ENCODE peak calls at places on chromosomes 4 and X, in eight cellular contexts. One of them, this sample, is unnamed.

GRCh38 chr4:162791321-162791720 is 375.4 kb downstream of the NAF1 start:
- DNase-seq in AG09319: no peak
- DNase-seq in brain microvascular endothelial cell: no peak
- DNase-seq in endothelial cell: no peak
- DNase-seq in OCI-LY7: no peak
- DNase-seq in type B pancreatic cell: no peak
- DNase-seq in psoas muscle: no peak
- DNase-seq in right atrium auricular region: no peak
- DNase-seq in this sample: no peak

GRCh38 chr4:84582988-84583870 is at the start of gene CDS1:
- DNase-seq in right atrium auricular region: no peak
- DNase-seq in type B pancreatic cell: peak
- DNase-seq in psoas muscle: peak
- DNase-seq in brain microvascular endothelial cell: no peak
- DNase-seq in endothelial cell: peak
- DNase-seq in OCI-LY7: no peak
- DNase-seq in AG09319: no peak
- DNase-seq in this sample: no peak

GRCh38 chrX:26387906-26388305 is 171.9 kb downstream of the MAGEB5 start:
- DNase-seq in psoas muscle: no peak
- DNase-seq in brain microvascular endothelial cell: no peak
- DNase-seq in endothelial cell: no peak
- DNase-seq in right atrium auricular region: no peak
- DNase-seq in type B pancreatic cell: no peak
- DNase-seq in AG09319: no peak
- DNase-seq in OCI-LY7: no peak
- DNase-seq in this sample: no peak

GRCh38 chr4:153488719-153489384 is 22.7 kb downstream of the TMEM131L start:
- DNase-seq in type B pancreatic cell: no peak
- DNase-seq in brain microvascular endothelial cell: peak
- DNase-seq in psoas muscle: peak
- DNase-seq in endothelial cell: no peak
- DNase-seq in AG09319: no peak
- DNase-seq in OCI-LY7: no peak
- DNase-seq in right atrium auricular region: no peak
- DNase-seq in this sample: no peak

GRCh38 chr4:116906758-116907157 is 178.6 kb downstream of the TRAM1L1 start:
- DNase-seq in brain microvascular endothelial cell: no peak
- DNase-seq in AG09319: no peak
- DNase-seq in psoas muscle: no peak
- DNase-seq in endothelial cell: no peak
- DNase-seq in type B pancreatic cell: no peak
- DNase-seq in right atrium auricular region: no peak
- DNase-seq in OCI-LY7: no peak
- DNase-seq in this sample: no peak

GRCh38 chrX:81414630-81415029 is 212.7 kb downstream of the SH3BGRL start:
- DNase-seq in psoas muscle: no peak
- DNase-seq in right atrium auricular region: no peak
- DNase-seq in AG09319: no peak
- DNase-seq in brain microvascular endothelial cell: no peak
- DNase-seq in endothelial cell: no peak
- DNase-seq in type B pancreatic cell: no peak
- DNase-seq in OCI-LY7: no peak
- DNase-seq in this sample: no peak

GRCh38 chr4:66571145-66571544 is 900.9 kb upstream of the EPHA5 start:
- DNase-seq in OCI-LY7: no peak
- DNase-seq in AG09319: no peak
- DNase-seq in type B pancreatic cell: no peak
- DNase-seq in brain microvascular endothelial cell: no peak
- DNase-seq in endothelial cell: no peak
- DNase-seq in psoas muscle: no peak
- DNase-seq in right atrium auricular region: no peak
- DNase-seq in this sample: no peak

GRCh38 chr4:3074846-3075651 is 568 bp downstream of the HTT start:
- DNase-seq in OCI-LY7: peak
- DNase-seq in brain microvascular endothelial cell: peak
- DNase-seq in psoas muscle: peak
- DNase-seq in right atrium auricular region: no peak
- DNase-seq in type B pancreatic cell: peak
- DNase-seq in AG09319: no peak
- DNase-seq in endothelial cell: peak
- DNase-seq in this sample: peak

GRCh38 chrX:10519278-10519677 is 101.1 kb downstream of the MID1 start:
- DNase-seq in OCI-LY7: no peak
- DNase-seq in right atrium auricular region: no peak
- DNase-seq in AG09319: no peak
- DNase-seq in endothelial cell: no peak
- DNase-seq in type B pancreatic cell: no peak
- DNase-seq in psoas muscle: no peak
- DNase-seq in brain microvascular endothelial cell: no peak
- DNase-seq in this sample: no peak

GRCh38 chr4:180993179-180993841 is 1249.9 kb upstream of the TENM3 start:
- DNase-seq in OCI-LY7: peak
- DNase-seq in right atrium auricular region: no peak
- DNase-seq in AG09319: no peak
- DNase-seq in endothelial cell: no peak
- DNase-seq in brain microvascular endothelial cell: no peak
- DNase-seq in type B pancreatic cell: no peak
- DNase-seq in psoas muscle: no peak
- DNase-seq in this sample: no peak

GRCh38 chr4:147840846-147841732 is 109.2 kb downstream of the ARHGAP10 start:
- DNase-seq in AG09319: no peak
- DNase-seq in endothelial cell: no peak
- DNase-seq in type B pancreatic cell: no peak
- DNase-seq in brain microvascular endothelial cell: no peak
- DNase-seq in OCI-LY7: no peak
- DNase-seq in right atrium auricular region: no peak
- DNase-seq in psoas muscle: no peak
- DNase-seq in this sample: no peak

GRCh38 chr4:145484240-145484846 is 2.7 kb downstream of the SMAD1 start:
- DNase-seq in right atrium auricular region: no peak
- DNase-seq in OCI-LY7: no peak
- DNase-seq in brain microvascular endothelial cell: no peak
- DNase-seq in type B pancreatic cell: no peak
- DNase-seq in endothelial cell: no peak
- DNase-seq in AG09319: no peak
- DNase-seq in psoas muscle: no peak
- DNase-seq in this sample: no peak

GRCh38 chr4:139617702-139618490 is 47.7 kb upstream of the MGST2 start:
- DNase-seq in AG09319: no peak
- DNase-seq in endothelial cell: no peak
- DNase-seq in psoas muscle: no peak
- DNase-seq in brain microvascular endothelial cell: no peak
- DNase-seq in right atrium auricular region: no peak
- DNase-seq in type B pancreatic cell: no peak
- DNase-seq in OCI-LY7: peak
- DNase-seq in this sample: no peak

GRCh38 chrX:40079572-40079971 is 18.2 kb downstream of the BCOR start:
- DNase-seq in brain microvascular endothelial cell: no peak
- DNase-seq in AG09319: no peak
- DNase-seq in OCI-LY7: no peak
- DNase-seq in psoas muscle: no peak
- DNase-seq in right atrium auricular region: no peak
- DNase-seq in endothelial cell: no peak
- DNase-seq in type B pancreatic cell: no peak
- DNase-seq in this sample: no peak

GRCh38 chr4:2298548-2298991 is 36.7 kb upstream of the MXD4 start:
- DNase-seq in type B pancreatic cell: peak
- DNase-seq in endothelial cell: no peak
- DNase-seq in OCI-LY7: no peak
- DNase-seq in right atrium auricular region: no peak
- DNase-seq in psoas muscle: no peak
- DNase-seq in AG09319: no peak
- DNase-seq in brain microvascular endothelial cell: no peak
- DNase-seq in this sample: peak

GRCh38 chr4:112245383-112245782 is 13.8 kb downstream of the AP1AR start:
- DNase-seq in brain microvascular endothelial cell: no peak
- DNase-seq in OCI-LY7: no peak
- DNase-seq in endothelial cell: no peak
- DNase-seq in AG09319: no peak
- DNase-seq in right atrium auricular region: no peak
- DNase-seq in psoas muscle: no peak
- DNase-seq in type B pancreatic cell: no peak
- DNase-seq in this sample: no peak

GRCh38 chr4:176470671-176471070 is 150.9 kb downstream of the SPCS3 start:
- DNase-seq in psoas muscle: no peak
- DNase-seq in endothelial cell: no peak
- DNase-seq in type B pancreatic cell: no peak
- DNase-seq in brain microvascular endothelial cell: no peak
- DNase-seq in right atrium auricular region: no peak
- DNase-seq in OCI-LY7: no peak
- DNase-seq in AG09319: no peak
- DNase-seq in this sample: no peak

GRCh38 chr4:78694457-78694787 is 81.7 kb upstream of the BMP2K start:
- DNase-seq in endothelial cell: no peak
- DNase-seq in brain microvascular endothelial cell: no peak
- DNase-seq in AG09319: no peak
- DNase-seq in type B pancreatic cell: no peak
- DNase-seq in OCI-LY7: no peak
- DNase-seq in right atrium auricular region: no peak
- DNase-seq in psoas muscle: no peak
- DNase-seq in this sample: no peak

GRCh38 chrX:135494453-135494852 is 26.0 kb upstream of the INTS6L start:
- DNase-seq in type B pancreatic cell: no peak
- DNase-seq in endothelial cell: no peak
- DNase-seq in brain microvascular endothelial cell: no peak
- DNase-seq in AG09319: no peak
- DNase-seq in right atrium auricular region: no peak
- DNase-seq in psoas muscle: no peak
- DNase-seq in OCI-LY7: no peak
- DNase-seq in this sample: no peak

GRCh38 chrX:15447985-15448639 is 45.0 kb downstream of the PIR start:
- DNase-seq in psoas muscle: no peak
- DNase-seq in right atrium auricular region: no peak
- DNase-seq in AG09319: no peak
- DNase-seq in endothelial cell: no peak
- DNase-seq in OCI-LY7: no peak
- DNase-seq in type B pancreatic cell: no peak
- DNase-seq in brain microvascular endothelial cell: no peak
- DNase-seq in this sample: no peak

GRCh38 chr4:8580321-8581093 is at the start of gene GPR78:
- DNase-seq in OCI-LY7: no peak
- DNase-seq in brain microvascular endothelial cell: peak
- DNase-seq in endothelial cell: peak
- DNase-seq in type B pancreatic cell: peak
- DNase-seq in AG09319: no peak
- DNase-seq in right atrium auricular region: no peak
- DNase-seq in psoas muscle: peak
- DNase-seq in this sample: no peak

GRCh38 chr4:98148856-98149255 is 5.6 kb upstream of the STPG2 start:
- DNase-seq in psoas muscle: no peak
- DNase-seq in right atrium auricular region: no peak
- DNase-seq in endothelial cell: no peak
- DNase-seq in AG09319: no peak
- DNase-seq in type B pancreatic cell: no peak
- DNase-seq in OCI-LY7: no peak
- DNase-seq in brain microvascular endothelial cell: no peak
- DNase-seq in this sample: no peak

GRCh38 chr4:27490747-27491146 is 630.1 kb downstream of the STIM2 start:
- DNase-seq in OCI-LY7: no peak
- DNase-seq in right atrium auricular region: no peak
- DNase-seq in type B pancreatic cell: no peak
- DNase-seq in brain microvascular endothelial cell: no peak
- DNase-seq in endothelial cell: no peak
- DNase-seq in AG09319: no peak
- DNase-seq in psoas muscle: no peak
- DNase-seq in this sample: no peak

GRCh38 chr4:27490315-27490714 is 629.7 kb downstream of the STIM2 start:
- DNase-seq in type B pancreatic cell: no peak
- DNase-seq in right atrium auricular region: no peak
- DNase-seq in brain microvascular endothelial cell: no peak
- DNase-seq in psoas muscle: no peak
- DNase-seq in OCI-LY7: no peak
- DNase-seq in AG09319: no peak
- DNase-seq in endothelial cell: no peak
- DNase-seq in this sample: no peak
- TF ChIP-seq CTCF in type B pancreatic cell: no peak
- TF ChIP-seq CTCF in right atrium auricular region: no peak
- TF ChIP-seq CTCF in brain microvascular endothelial cell: no peak
- TF ChIP-seq CTCF in psoas muscle: no peak
- TF ChIP-seq CTCF in OCI-LY7: no peak
- TF ChIP-seq CTCF in AG09319: no peak
- TF ChIP-seq CTCF in endothelial cell: no peak
- TF ChIP-seq CTCF in this sample: no peak

GRCh38 chr4:18021720-18022571 is at the start of gene LCORL:
- DNase-seq in psoas muscle: peak
- DNase-seq in right atrium auricular region: peak
- DNase-seq in OCI-LY7: peak
- DNase-seq in type B pancreatic cell: peak
- DNase-seq in endothelial cell: peak
- DNase-seq in AG09319: peak
- DNase-seq in brain microvascular endothelial cell: peak
- DNase-seq in this sample: peak

GRCh38 chr4:18022572-18023039 is 1.1 kb upstream of the LCORL start:
- DNase-seq in right atrium auricular region: no peak
- DNase-seq in endothelial cell: no peak
- DNase-seq in AG09319: no peak
- DNase-seq in psoas muscle: no peak
- DNase-seq in type B pancreatic cell: no peak
- DNase-seq in OCI-LY7: no peak
- DNase-seq in brain microvascular endothelial cell: no peak
- DNase-seq in this sample: no peak

GRCh38 chr4:18021470-18021719 is 160 bp downstream of the LCORL start:
- DNase-seq in brain microvascular endothelial cell: peak
- DNase-seq in type B pancreatic cell: no peak
- DNase-seq in endothelial cell: no peak
- DNase-seq in right atrium auricular region: no peak
- DNase-seq in OCI-LY7: no peak
- DNase-seq in AG09319: no peak
- DNase-seq in psoas muscle: no peak
- DNase-seq in this sample: no peak

GRCh38 chr4:18020671-18021469 is 685 bp downstream of the LCORL start:
- DNase-seq in OCI-LY7: peak
- DNase-seq in right atrium auricular region: peak
- DNase-seq in type B pancreatic cell: peak
- DNase-seq in AG09319: peak
- DNase-seq in endothelial cell: peak
- DNase-seq in psoas muscle: peak
- DNase-seq in brain microvascular endothelial cell: peak
- DNase-seq in this sample: no peak

GRCh38 chr4:18025263-18025662 is 3.7 kb upstream of the LCORL start:
- DNase-seq in psoas muscle: no peak
- DNase-seq in OCI-LY7: no peak
- DNase-seq in type B pancreatic cell: no peak
- DNase-seq in brain microvascular endothelial cell: no peak
- DNase-seq in right atrium auricular region: no peak
- DNase-seq in AG09319: no peak
- DNase-seq in endothelial cell: no peak
- DNase-seq in this sample: no peak
- TF ChIP-seq CTCF in psoas muscle: no peak
- TF ChIP-seq CTCF in OCI-LY7: no peak
- TF ChIP-seq CTCF in type B pancreatic cell: no peak
- TF ChIP-seq CTCF in brain microvascular endothelial cell: no peak
- TF ChIP-seq CTCF in right atrium auricular region: no peak
- TF ChIP-seq CTCF in AG09319: no peak
- TF ChIP-seq CTCF in endothelial cell: no peak
- TF ChIP-seq CTCF in this sample: no peak

GRCh38 chr4:42654606-42655005 is 2.3 kb downstream of the ATP8A1 start:
- DNase-seq in OCI-LY7: no peak
- DNase-seq in brain microvascular endothelial cell: peak
- DNase-seq in psoas muscle: no peak
- DNase-seq in type B pancreatic cell: no peak
- DNase-seq in AG09319: peak
- DNase-seq in endothelial cell: no peak
- DNase-seq in right atrium auricular region: peak
- DNase-seq in this sample: no peak
- TF ChIP-seq CTCF in OCI-LY7: peak
- TF ChIP-seq CTCF in brain microvascular endothelial cell: peak
- TF ChIP-seq CTCF in psoas muscle: no peak
- TF ChIP-seq CTCF in type B pancreatic cell: no peak
- TF ChIP-seq CTCF in AG09319: no peak
- TF ChIP-seq CTCF in endothelial cell: no peak
- TF ChIP-seq CTCF in right atrium auricular region: no peak
- TF ChIP-seq CTCF in this sample: no peak

GRCh38 chrX:3811331-3812311 is 98.2 kb upstream of the PRKX start:
- DNase-seq in type B pancreatic cell: no peak
- DNase-seq in psoas muscle: no peak
- DNase-seq in endothelial cell: peak
- DNase-seq in AG09319: no peak
- DNase-seq in right atrium auricular region: no peak
- DNase-seq in OCI-LY7: peak
- DNase-seq in brain microvascular endothelial cell: peak
- DNase-seq in this sample: no peak
- TF ChIP-seq CTCF in type B pancreatic cell: peak
- TF ChIP-seq CTCF in psoas muscle: peak
- TF ChIP-seq CTCF in endothelial cell: no peak
- TF ChIP-seq CTCF in AG09319: peak
- TF ChIP-seq CTCF in right atrium auricular region: peak
- TF ChIP-seq CTCF in OCI-LY7: peak
- TF ChIP-seq CTCF in brain microvascular endothelial cell: peak
- TF ChIP-seq CTCF in this sample: peak